ENCODE peak calls at places on chromosomes 7 and 10, in four cellular contexts. Z is K562, X is GM12878, F is HepG2. G is an unnamed sample.

GRCh38 chr10:62183442-62183841 is 85.2 kb downstream of the RTKN2 start:
- DNase-seq in X (peak; percentile 50), F (no peak), Z (no peak), G (no peak)

GRCh38 chr7:106757846-106758245 is 96.9 kb upstream of the CCDC71L start:
- DNase-seq in X (no peak), F (no peak), Z (no peak), G (no peak)

GRCh38 chr7:4834601-4835397 is 27.0 kb downstream of the PAPOLB start:
- DNase-seq in F (no peak), X (no peak), Z (no peak), G (no peak)

GRCh38 chr10:63217120-63217605 is 84.0 kb downstream of the NRBF2 start:
- DNase-seq in F (peak; percentile 44), X (no peak), Z (peak; percentile 61), G (no peak)

GRCh38 chr10:29897999-29898716 is 161.2 kb downstream of the JCAD start:
- DNase-seq in F (no peak), X (no peak), Z (no peak), G (no peak)

GRCh38 chr10:13201132-13201531 is 33.0 kb downstream of the UCMA start:
- DNase-seq in X (no peak), Z (no peak), F (no peak), G (no peak)

GRCh38 chr7:35437619-35438275 is 183.8 kb upstream of the TBX20 start:
- DNase-seq in X (no peak), Z (no peak), F (no peak), G (no peak)

GRCh38 chr7:150399861-150400778 is 21.0 kb downstream of the ZNF775 start:
- DNase-seq in Z (peak; percentile 82), X (no peak), F (no peak), G (peak; percentile 10)

GRCh38 chr7:42128703-42129102 is 108.3 kb downstream of the GLI3 start:
- DNase-seq in F (no peak), X (no peak), Z (peak; percentile 13), G (peak; percentile 25)

GRCh38 chr7:130996841-130997231 is 262.8 kb upstream of the KLF14 start:
- DNase-seq in X (no peak), F (peak; percentile 93), Z (no peak), G (no peak)

GRCh38 chr10:21162948-21163347 is 265.8 kb upstream of the NEBL start:
- DNase-seq in F (no peak), Z (no peak), X (no peak), G (no peak)

GRCh38 chr10:113782986-113783704 is 31.7 kb downstream of the PLEKHS1 start:
- DNase-seq in X (no peak), Z (no peak), F (no peak), G (no peak)

GRCh38 chr10:4332764-4333473 is 493.1 kb upstream of the AKR1E2 start:
- DNase-seq in F (no peak), X (no peak), Z (no peak), G (no peak)

GRCh38 chr10:79079490-79080355 is 11.0 kb downstream of the ZMIZ1 start:
- DNase-seq in X (no peak), F (no peak), Z (peak; percentile 72), G (no peak)

GRCh38 chr10:60894816-60895215 is 49.2 kb downstream of the RHOBTB1 start:
- DNase-seq in X (no peak), F (peak; percentile 59), Z (no peak), G (no peak)

GRCh38 chr7:1225462-1226154 is 7.1 kb upstream of the UNCX start:
- DNase-seq in Z (peak; percentile 50), X (no peak), F (no peak), G (peak; percentile 68)

GRCh38 chr7:3427957-3428356 is 126.9 kb downstream of the SDK1 start:
- DNase-seq in F (no peak), Z (peak; percentile 2), X (no peak), G (no peak)

GRCh38 chr10:78685466-78686163 is 383.2 kb upstream of the ZMIZ1 start:
- DNase-seq in Z (no peak), X (no peak), F (no peak), G (no peak)

GRCh38 chr7:31114593-31115343 is 62.7 kb downstream of the ADCYAP1R1 start:
- DNase-seq in F (no peak), X (no peak), Z (no peak), G (peak; percentile 46)

GRCh38 chr10:49225218-49225876 is 37.2 kb upstream of the TMEM273 start:
- DNase-seq in F (no peak), Z (peak; percentile 86), X (no peak), G (no peak)

GRCh38 chr7:81884817-81885216 is 115.0 kb upstream of the HGF start:
- DNase-seq in Z (no peak), F (no peak), X (no peak), G (no peak)

GRCh38 chr7:139681812-139682135 is 96.0 kb downstream of the HIPK2 start:
- DNase-seq in F (no peak), X (no peak), Z (no peak), G (no peak)

GRCh38 chr7:4416436-4417092 is 265.5 kb upstream of the FOXK1 start:
- DNase-seq in Z (peak; percentile 38), X (no peak), F (no peak), G (no peak)

GRCh38 chr7:50474382-50475155 is 24.4 kb upstream of the FIGNL1 start:
- DNase-seq in Z (no peak), F (no peak), X (no peak), G (no peak)

DNA sequence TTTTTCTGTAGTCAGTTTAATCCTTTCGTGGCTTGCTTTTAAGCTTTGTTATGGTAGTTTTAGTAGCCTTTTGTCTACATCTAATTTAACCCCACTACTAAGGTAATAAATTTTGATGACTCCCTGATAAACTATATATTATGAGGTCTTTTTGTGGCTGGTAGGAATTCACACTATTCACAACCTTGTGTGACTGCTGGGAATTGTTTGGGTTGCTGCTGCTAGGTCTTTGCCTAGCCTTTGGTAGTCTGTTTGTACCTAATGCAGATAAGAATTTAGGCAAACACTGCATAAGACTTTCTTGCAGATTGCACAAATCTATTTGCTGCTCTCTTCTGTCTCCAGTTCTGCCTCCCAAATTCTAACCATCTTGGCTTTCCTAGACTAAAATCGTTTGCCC is 58.3 kb downstream of the SHOC2 start:
- DNase-seq in F (no peak), X (no peak), Z (no peak), G (no peak)
- TF ChIP-seq ETV6 in F (no peak), X (no peak), Z (no peak), G (no peak)

DNA sequence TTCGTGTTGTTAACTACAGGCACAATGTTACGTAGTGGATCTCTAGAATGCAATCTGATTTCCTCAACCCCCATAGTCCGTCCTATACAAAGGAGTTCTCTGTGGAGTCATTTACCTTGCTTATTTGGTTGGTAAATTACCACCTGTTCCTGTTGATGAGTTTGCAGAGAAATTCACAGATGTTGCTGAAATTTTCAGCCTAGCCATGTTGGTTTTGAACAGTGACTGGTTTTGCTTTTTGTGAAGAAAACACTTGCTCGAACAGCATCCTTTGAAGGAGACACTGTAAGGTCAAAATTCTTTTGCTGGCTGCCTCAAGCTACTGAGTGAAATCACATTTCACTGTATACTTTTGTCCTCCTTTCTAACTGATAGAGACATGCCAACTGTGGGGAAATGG is 15.4 kb upstream of the PRKCQ start:
- DNase-seq in F (no peak), Z (no peak), X (no peak), G (no peak)
- TF ChIP-seq TCF7 in F (no peak), Z (no peak), X (no peak), G (no peak)

DNA sequence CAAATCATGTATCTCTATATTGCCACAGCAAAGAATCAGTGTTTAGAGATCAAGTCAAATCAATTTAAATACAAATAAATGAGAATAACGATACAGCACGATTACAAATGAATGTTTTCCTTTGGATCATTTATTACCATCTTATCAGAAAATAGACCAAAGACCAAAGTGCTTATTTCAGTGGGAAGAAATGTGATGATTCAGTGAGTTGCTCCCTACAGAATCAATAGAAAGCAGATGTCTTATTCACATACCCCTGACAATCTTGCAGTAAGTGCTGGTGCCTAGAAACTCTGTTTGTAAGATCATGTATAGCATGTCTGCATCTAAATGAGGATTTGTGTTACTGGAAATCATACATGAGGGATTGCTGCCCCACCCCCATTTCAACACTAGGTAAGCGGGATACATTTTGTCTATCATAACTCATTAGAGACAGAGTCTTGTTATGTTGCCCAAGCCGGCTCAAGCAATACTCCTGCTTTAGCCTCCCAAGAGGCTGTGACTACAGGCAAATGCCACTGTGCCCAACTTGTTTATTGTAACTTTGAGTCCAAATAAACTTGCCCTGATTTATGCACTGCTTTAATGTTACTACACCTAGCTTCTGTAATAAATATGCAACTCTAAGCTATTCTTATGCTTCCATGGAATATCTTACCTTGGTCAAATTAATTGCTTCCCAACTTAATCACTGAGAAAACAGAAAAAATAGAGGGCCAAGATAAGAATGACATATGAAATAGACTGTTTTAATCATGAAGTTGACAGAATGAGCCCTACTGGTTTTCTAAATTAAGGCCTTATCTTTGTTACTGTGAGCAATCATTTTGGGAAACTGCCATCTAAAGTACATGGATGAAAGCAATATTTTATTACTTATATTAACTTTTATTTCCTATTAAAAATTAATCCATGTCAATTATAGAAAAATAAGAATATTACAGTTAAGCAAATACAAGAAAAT is 82.5 kb downstream of the AHR start:
- DNase-seq in F (no peak), Z (no peak), X (no peak), G (no peak)
- TF ChIP-seq ETV6 in F (no peak), Z (no peak), X (no peak), G (no peak)

GRCh38 chr7:20784311-20785210 is 2.1 kb downstream of the SP8 start:
- DNase-seq in F (no peak), X (no peak), Z (no peak), G (peak; percentile 65)
- TF ChIP-seq TCF7 in F (no peak), X (no peak), Z (no peak), G (peak; percentile 84)

DNA sequence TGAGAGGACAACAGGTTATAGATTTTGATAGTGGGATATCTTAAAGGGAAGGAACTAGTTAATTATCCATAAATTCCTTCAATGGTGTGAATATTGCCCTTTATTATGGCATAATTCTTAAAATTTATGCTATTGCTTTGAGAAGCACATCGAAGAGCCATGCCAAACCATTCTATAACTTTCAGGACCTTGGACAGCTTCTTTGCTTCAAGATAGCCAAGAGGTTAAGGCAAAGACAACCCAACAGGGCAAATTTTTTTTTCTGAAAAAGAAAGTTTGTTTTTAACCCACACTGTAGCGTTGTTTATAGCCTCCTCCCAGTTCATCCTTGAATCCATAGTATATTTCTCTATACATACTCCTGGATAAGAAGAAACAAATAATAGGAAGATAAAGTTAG is 103.2 kb downstream of the NRG3 start:
- DNase-seq in X (no peak), Z (peak; percentile 32), F (peak; percentile 0), G (no peak)
- TF ChIP-seq ETV6 in X (no peak), Z (no peak), F (no peak), G (no peak)

DNA sequence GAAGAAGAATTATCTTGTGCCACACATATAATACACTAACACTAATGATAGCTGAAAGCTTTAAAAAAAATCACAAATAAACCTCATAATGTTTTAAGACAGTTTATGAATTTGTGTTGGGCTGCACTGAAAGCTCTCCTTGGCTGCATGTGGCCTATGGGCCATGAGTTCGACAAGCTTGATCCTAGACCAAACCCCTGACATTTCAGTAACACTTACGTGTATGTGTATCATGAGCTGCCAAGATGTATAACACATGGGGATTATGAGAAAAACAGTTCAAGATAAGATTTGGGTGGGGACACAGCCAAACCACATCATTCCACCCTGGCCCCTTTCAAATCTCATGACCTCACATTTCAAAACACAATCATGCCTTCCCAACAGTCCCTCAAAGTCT is 823.8 kb downstream of the PCDH15 start:
- DNase-seq in X (no peak), F (no peak), Z (no peak), G (no peak)
- TF ChIP-seq TCF7 in X (no peak), F (no peak), Z (no peak), G (no peak)

G was measured in WTC11.